ENCODE peak calls at places on chromosomes 3 and 15, in five cellular contexts. P is MM.1S, A is hepatocyte, O is neuronal stem cell, M is PC-9. D is an unnamed sample.
A peak's percentile ranks its signal among the peaks of the same experiment; 100 is the strongest.

GRCh38 chr15:88256261-88257230 is at the start of gene NTRK3:
- DNase-seq in A (peak; percentile 38), M (no peak), O (peak; percentile 42), P (peak; percentile 47), D (no peak)

GRCh38 chr3:125054436-125055164 is 1.2 kb downstream of the HEG1 start:
- DNase-seq in O (no peak), P (peak; percentile 67), A (peak; percentile 52), M (no peak), D (peak; percentile 38)

GRCh38 chr3:159764211-159765024 is 224.2 kb upstream of the IL12A start:
- DNase-seq in A (peak; percentile 80), M (no peak), P (no peak), O (peak; percentile 61), D (no peak)

GRCh38 chr3:48919215-48920138 is 835 bp downstream of the ARIH2 start:
- DNase-seq in A (peak; percentile 61), O (no peak), P (peak; percentile 86), M (peak; percentile 60), D (peak; percentile 64)

GRCh38 chr3:129597087-129597791 is 9.2 kb downstream of the PLXND1 start:
- DNase-seq in O (no peak), P (no peak), M (no peak), A (no peak), D (no peak)

GRCh38 chr3:557972-558371 is 361.4 kb downstream of the CHL1 start:
- DNase-seq in M (no peak), P (peak; percentile 55), A (no peak), O (no peak), D (no peak)

GRCh38 chr15:97995881-97996603 is 35.5 kb downstream of the ARRDC4 start:
- DNase-seq in M (peak; percentile 60), O (no peak), A (peak; percentile 28), P (peak; percentile 43), D (peak; percentile 45)

GRCh38 chr3:16864610-16865313 is 20.0 kb upstream of the PLCL2 start:
- DNase-seq in A (no peak), M (no peak), O (no peak), P (no peak), D (peak; percentile 89)

GRCh38 chr3:134134698-134135415 is 105.1 kb upstream of the SLCO2A1 start:
- DNase-seq in P (no peak), A (no peak), O (no peak), M (no peak), D (no peak)

GRCh38 chr3:24156466-24156865 is 211.4 kb downstream of the NR1D2 start:
- DNase-seq in M (peak; percentile 89), P (no peak), A (no peak), O (no peak), D (peak; percentile 96)

GRCh38 chr15:56047354-56047753 is 53.9 kb upstream of the NEDD4 start:
- DNase-seq in A (no peak), P (no peak), O (no peak), M (no peak), D (peak; percentile 45)

GRCh38 chr15:86620636-86621349 is 541.1 kb downstream of the AGBL1 start:
- DNase-seq in M (no peak), O (no peak), P (no peak), A (peak; percentile 55), D (no peak)

GRCh38 chr3:54967586-54968244 is 39.9 kb upstream of the LRTM1 start:
- DNase-seq in O (no peak), P (no peak), M (no peak), A (no peak), D (no peak)

GRCh38 chr3:73653877-73654276 is 29.1 kb upstream of the PDZRN3 start:
- DNase-seq in P (no peak), O (no peak), A (no peak), M (no peak), D (no peak)

GRCh38 chr3:32157600-32158264 is 51.3 kb downstream of the GPD1L start:
- DNase-seq in M (no peak), P (no peak), O (no peak), A (no peak), D (no peak)

GRCh38 chr3:156498307-156498706 is 56.6 kb downstream of the SSR3 start:
- DNase-seq in P (no peak), M (no peak), A (no peak), O (no peak), D (no peak)

GRCh38 chr3:38521391-38521987 is 25.3 kb downstream of the EXOG start:
- DNase-seq in A (peak; percentile 79), M (peak; percentile 46), P (peak; percentile 69), O (peak; percentile 79), D (peak; percentile 84)

GRCh38 chr15:48025118-48025517 is 95.7 kb upstream of the SLC24A5 start:
- DNase-seq in A (no peak), P (peak; percentile 26), O (no peak), M (no peak), D (peak; percentile 14)

GRCh38 chr15:66535056-66535455 is 29.9 kb downstream of the ZWILCH start:
- DNase-seq in P (no peak), M (no peak), A (no peak), O (no peak), D (no peak)

GRCh38 chr15:81548350-81549116 is 174.5 kb upstream of the TMC3 start:
- DNase-seq in M (no peak), A (peak; percentile 16), P (no peak), O (no peak), D (peak; percentile 40)

GRCh38 chr3:2133191-2133590 is 34.5 kb downstream of the CNTN4 start:
- DNase-seq in M (no peak), P (no peak), O (no peak), A (peak; percentile 16), D (no peak)

GRCh38 chr3:101571028-101571895 is 2.7 kb upstream of the PCNP start:
- DNase-seq in A (no peak), M (no peak), P (no peak), O (no peak), D (peak; percentile 31)

GRCh38 chr15:89526601-89527441 is 30.4 kb upstream of the RHCG start:
- DNase-seq in A (no peak), P (no peak), M (no peak), O (no peak), D (no peak)

GRCh38 chr3:157127831-157128767 is 31.8 kb downstream of the CCNL1 start:
- DNase-seq in A (peak; percentile 88), O (no peak), P (peak; percentile 32), M (peak; percentile 97), D (peak; percentile 85)

GRCh38 chr3:112133606-112134334 is 722 bp upstream of the GCSAM start:
- DNase-seq in A (no peak), O (no peak), M (no peak), P (no peak), D (no peak)

GRCh38 chr3:143832433-143832832 is 15.8 kb downstream of the SLC9A9 start:
- DNase-seq in P (no peak), O (no peak), M (no peak), A (no peak), D (no peak)

GRCh38 chr15:43974852-43975251 is 148.1 kb downstream of the WDR76 start:
- DNase-seq in M (peak; percentile 87), P (no peak), A (no peak), O (peak; percentile 69), D (no peak)

GRCh38 chr15:42728562-42728961 is 8.4 kb downstream of the CDAN1 start:
- DNase-seq in M (no peak), P (no peak), A (no peak), O (no peak), D (no peak)
- H3K4me3 ChIP-seq in M (no peak overlapping the region), P (no peak overlapping the region), A (no peak overlapping the region), O (no peak overlapping the region), D (no peak overlapping the region)

DNA sequence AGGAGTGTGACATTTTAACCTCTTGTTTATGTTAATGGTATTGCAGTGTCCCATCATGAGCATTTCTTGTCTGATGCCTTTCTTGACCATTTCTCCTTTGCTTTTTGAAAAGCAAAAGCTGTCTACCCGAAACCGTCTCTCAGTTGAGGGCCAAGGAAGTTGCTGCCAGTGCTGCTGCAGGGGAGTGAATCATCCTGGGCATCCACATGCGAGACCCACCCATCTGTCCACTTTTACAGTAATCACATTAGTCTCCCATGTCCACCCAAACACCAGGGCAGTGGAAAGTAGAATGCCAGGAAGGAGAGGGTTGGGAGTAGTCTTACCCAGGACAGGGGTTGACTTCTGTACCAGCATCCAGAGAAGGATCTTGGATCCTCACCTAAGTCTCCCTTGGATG is 48.6 kb upstream of the TEX264 start:
- DNase-seq in O (no peak), P (no peak), A (no peak), M (no peak), D (no peak)
- H3K4me2 ChIP-seq in O (no peak overlapping the region), P (no peak overlapping the region), A (no peak overlapping the region), M (no peak overlapping the region), D (no peak overlapping the region)

DNA sequence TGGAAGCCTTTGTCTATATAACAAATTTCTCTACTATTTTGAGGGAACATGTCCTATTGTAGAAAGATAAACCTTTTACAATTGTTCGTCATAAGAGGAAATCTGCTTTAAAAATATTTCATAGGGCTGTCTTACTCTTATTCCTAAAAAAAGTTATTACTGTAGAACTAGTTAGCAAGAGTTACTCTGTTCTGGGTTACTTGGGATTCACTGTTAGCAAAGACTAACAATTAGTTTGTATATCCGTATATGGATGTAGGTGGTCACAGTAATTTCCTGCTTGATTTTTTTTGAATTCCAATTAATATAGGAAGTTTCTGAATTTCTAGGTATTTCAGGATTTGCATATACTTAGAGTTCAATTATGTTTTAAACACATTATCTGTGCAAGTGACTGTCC is 413.5 kb downstream of the RBMS3 start:
- DNase-seq in P (no peak), O (no peak), M (no peak), A (no peak), D (peak; percentile 7)
- H3K4me1 ChIP-seq in P (no peaks in the 10 kb centered on the region), O (peaks cover 21% of the 10 kb centered on the region), M (peaks cover 28% of the 10 kb centered on the region), A (peaks cover 29% of the 10 kb centered on the region), D (peaks cover 38% of the 10 kb centered on the region)

DNA sequence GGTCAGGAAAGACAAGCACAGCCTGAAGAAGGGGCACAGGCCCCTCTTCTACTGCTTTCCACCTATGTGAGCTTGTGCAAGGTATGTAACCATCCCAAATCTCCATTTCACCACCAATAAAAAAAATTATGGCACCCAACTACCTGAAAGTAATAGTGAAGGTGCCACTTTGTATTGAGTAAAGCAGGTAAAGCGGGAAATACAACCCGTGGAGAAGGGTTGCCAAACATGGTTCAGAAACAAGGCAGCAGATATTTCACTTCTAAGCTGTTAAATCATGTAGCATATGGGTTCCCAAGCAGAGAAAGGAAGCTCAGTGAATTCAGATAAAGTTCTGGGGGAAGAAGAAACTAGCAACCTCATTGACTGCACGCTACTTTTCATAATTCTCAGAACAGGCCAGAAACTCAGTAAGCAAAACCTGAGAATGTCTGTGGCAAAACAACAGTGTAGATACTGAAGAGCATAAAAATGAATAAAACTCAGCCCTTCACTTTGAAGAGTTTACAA is 4.1 kb downstream of the PLOD2 start:
- DNase-seq in A (no peak), P (peak; percentile 23), M (no peak), O (no peak), D (peak; percentile 55)
- H3K4me3 ChIP-seq in A (no peak overlapping the region), P (peak overlapping the region; percentile 23), M (no peak overlapping the region), O (no peak overlapping the region), D (peak overlapping the region; percentile 79)

DNA sequence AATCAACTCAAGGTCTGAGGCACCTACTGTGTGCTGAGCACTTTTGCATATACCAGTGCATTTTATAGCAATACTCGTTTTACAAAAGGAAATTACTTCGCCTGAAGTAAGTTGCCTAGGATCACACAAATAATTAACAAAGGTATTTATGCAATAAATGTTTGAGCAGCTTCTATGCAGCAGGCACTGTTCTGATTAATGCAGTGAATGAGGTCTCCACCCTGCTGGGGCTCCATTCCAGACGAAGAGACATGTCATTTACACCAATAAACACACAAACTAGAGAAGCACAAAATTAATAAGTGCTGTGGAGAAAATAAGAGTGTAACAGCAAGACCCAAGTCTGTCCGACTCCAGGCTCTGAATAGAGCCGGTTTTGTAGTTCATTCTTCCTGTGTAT is 17.5 kb downstream of the NOX5 start:
- DNase-seq in A (no peak), M (no peak), P (no peak), O (no peak), D (peak; percentile 32)
- H3K4me2 ChIP-seq in A (peak overlapping the region; percentile 79), M (peak overlapping the region; percentile 39), P (no peak overlapping the region), O (peak overlapping the region; percentile 64), D (peak overlapping the region; percentile 71)